ENCODE peak calls at places on chromosome 4, in five cellular contexts. H is K562, U is HCT116, S is GM12878, B is endothelial cell of umbilical vein. F is an unnamed sample.

GRCh38 chr4:20127626-20128025 is 124.1 kb upstream of the SLIT2 start:
- DNase-seq in H (no peak), U (no peak), S (no peak), B (no peak), F (no peak)

GRCh38 chr4:14841801-14842748 is 160.2 kb upstream of the CPEB2 start:
- DNase-seq in H (no peak), U (no peak), S (no peak), B (no peak), F (no peak)

GRCh38 chr4:70880739-70881138 is 21.4 kb upstream of the MOB1B start:
- DNase-seq in H (no peak), U (no peak), S (no peak), B (no peak), F (no peak)

GRCh38 chr4:61886180-61886579 is 686.1 kb downstream of the ADGRL3 start:
- DNase-seq in H (no peak), U (no peak), S (no peak), B (no peak), F (no peak)

GRCh38 chr4:86043755-86044592 is 315.9 kb downstream of the MAPK10 start:
- DNase-seq in H (peak; percentile 31), U (peak; percentile 37), S (no peak), B (peak; percentile 77), F (no peak)

GRCh38 chr4:184451726-184452125 is 22.6 kb downstream of the IRF2 start:
- DNase-seq in H (peak; percentile 27), U (no peak), S (no peak), B (no peak), F (no peak)

GRCh38 chr4:142516686-142517145 is 329.4 kb downstream of the INPP4B start:
- DNase-seq in H (no peak), U (no peak), S (no peak), B (no peak), F (no peak)

GRCh38 chr4:102606846-102607440 is 105.8 kb downstream of the NFKB1 start:
- DNase-seq in H (no peak), U (no peak), S (no peak), B (no peak), F (no peak)

GRCh38 chr4:156751486-156751885 is 220.1 kb downstream of the PDGFC start:
- DNase-seq in H (no peak), U (no peak), S (no peak), B (peak; percentile 65), F (no peak)

GRCh38 chr4:53855886-53856260 is 208.5 kb downstream of the CHIC2 start:
- DNase-seq in H (no peak), U (no peak), S (no peak), B (no peak), F (no peak)

GRCh38 chr4:72208421-72209075 is 176.7 kb downstream of the NPFFR2 start:
- DNase-seq in H (no peak), U (no peak), S (no peak), B (no peak), F (peak; percentile 53)

GRCh38 chr4:14716622-14717021 is 285.7 kb upstream of the CPEB2 start:
- DNase-seq in H (no peak), U (no peak), S (no peak), B (no peak), F (no peak)

GRCh38 chr4:155026715-155027114 is 181.7 kb upstream of the NPY2R start:
- DNase-seq in H (no peak), U (no peak), S (no peak), B (peak; percentile 89), F (no peak)

GRCh38 chr4:152679414-152680281 is at the start of gene TMEM154:
- DNase-seq in H (no peak), U (no peak), S (no peak), B (peak; percentile 75), F (no peak)
- TF ChIP-seq POLR2AphosphoS5 in H (no peak), U (no peak), S (peak; percentile 80), B (peak; percentile 92), F (no peak)

DNA sequence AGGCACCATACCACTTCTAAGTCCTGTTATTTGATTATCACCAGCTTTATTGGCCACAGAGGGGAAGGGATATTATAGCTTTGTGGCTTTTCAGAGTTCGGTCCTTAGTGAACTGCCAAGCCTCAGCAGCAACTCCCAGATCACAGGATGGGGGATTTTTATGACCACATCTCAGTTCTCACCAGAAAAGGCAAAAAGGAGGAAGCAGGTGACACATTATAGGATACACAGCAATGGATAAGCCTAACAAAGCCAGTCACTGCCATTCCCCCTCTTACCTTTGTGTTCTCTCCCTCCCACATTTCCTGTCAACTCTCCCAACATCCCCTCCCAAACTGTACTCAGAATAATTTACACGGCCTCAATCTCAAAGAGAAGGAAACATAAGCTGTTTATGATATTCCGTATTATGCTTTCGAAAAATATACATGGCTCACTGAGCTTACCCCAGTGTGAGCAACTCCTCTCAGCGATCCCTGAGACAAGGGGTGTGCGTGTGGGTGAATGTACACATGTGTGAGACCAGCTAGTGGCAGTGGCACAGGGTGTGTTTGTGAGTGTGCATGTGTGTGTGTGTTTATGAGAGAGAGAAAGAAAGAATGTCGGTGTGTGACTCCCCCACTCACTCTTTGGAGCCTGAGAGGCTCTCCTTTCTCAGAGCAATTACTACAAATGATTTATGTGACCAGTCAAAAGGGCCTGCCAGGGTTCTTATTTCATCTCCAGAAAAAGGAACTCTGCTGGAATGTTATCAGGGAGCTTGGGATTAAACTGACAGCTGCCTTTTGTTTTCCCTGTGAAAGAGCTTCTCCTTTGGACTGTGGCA is 143.0 kb downstream of the MGST2 start:
- DNase-seq in H (no peak), U (no peak), S (no peak), B (peak; percentile 81), F (no peak)
- H3K27ac ChIP-seq in H (no peak overlapping the region), U (no peak overlapping the region), S (no peak overlapping the region), B (peak overlapping the region; percentile 18), F (peak overlapping the region; percentile 49)

DNA sequence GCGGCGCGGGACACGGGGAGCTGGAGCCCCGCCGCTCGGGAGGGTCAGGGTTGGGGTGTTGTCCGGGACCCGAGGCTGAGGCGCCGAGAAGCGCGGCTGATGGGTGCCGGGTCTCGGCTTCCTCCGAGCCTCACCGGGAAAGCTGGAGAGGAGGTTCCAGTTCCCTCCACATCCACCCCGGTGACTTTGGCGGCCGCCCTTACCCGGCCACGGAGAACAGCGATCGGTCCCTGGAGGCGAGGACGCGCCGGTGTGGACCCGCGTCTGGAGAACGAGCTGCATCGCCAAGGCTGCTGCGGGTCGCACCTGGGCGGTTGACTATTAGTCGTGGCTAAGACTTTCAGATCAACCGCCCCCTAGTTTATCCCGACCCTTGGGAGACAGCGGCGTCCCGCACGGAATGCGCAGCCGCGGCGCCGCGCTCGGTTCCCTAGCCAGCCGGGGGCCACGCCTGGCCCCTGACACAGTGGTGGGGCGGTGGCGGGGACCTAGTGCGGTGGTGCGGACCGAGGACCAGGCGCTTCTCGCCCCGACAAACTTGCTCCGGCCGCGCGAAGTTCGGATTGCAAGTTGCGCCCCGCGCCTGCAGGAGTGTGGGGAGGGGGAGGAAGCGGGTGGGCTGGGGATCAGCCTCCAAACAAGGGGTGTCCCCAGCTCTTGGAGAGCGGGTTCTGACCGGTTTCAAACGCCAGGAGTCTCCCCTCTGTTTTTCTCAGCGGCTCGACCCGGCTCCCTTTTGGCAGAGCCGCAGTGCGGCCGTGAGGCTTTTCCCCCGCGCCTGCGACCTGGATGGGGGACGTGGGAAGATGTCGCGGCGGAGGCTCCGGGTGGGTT is 540 bp downstream of the FHDC1 start:
- DNase-seq in H (peak; percentile 44), U (no peak), S (no peak), B (peak; percentile 21), F (no peak)
- TF ChIP-seq EZH2 in H (no peak), U (peak; percentile 50), S (no peak), B (peak; percentile 55), F (peak; percentile 97)

GRCh38 chr4:137378393-137379290 is 153.7 kb downstream of the PCDH18 start:
- DNase-seq in H (no peak), U (no peak), S (no peak), B (no peak), F (no peak)

GRCh38 chr4:137375111-137375850 is 157.0 kb downstream of the PCDH18 start:
- DNase-seq in H (no peak), U (no peak), S (no peak), B (no peak), F (no peak)

GRCh38 chr4:137370699-137371098 is 161.6 kb downstream of the PCDH18 start:
- DNase-seq in H (no peak), U (no peak), S (no peak), B (no peak), F (no peak)

DNA sequence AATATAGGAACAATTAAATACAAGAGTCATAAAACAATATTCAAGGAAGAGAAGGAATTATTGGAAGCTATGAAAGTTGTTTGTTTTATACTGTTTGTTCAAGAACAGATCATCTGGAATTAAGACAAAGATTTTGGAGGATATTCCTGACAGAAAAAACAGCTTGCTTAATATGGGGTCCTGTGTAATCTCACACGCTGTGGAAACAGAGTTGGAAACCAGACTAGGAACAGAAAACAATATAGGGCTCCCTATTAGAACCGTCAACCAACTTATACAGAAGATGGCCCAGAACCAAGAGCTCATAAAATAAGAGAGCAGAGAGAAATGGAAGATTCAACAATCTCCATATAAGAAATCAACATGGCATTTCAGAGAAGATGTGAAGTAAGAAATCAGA is 156.0 kb downstream of the PCDH18 start:
- DNase-seq in H (no peak), U (no peak), S (no peak), B (no peak), F (no peak)
- TF ChIP-seq POLR2AphosphoS5 in H (no peak), U (no peak), S (no peak), B (no peak), F (no peak)

GRCh38 chr4:110636231-110636676 is 13.4 kb upstream of the PITX2 start:
- DNase-seq in H (no peak), U (peak; percentile 23), S (no peak), B (no peak), F (no peak)

GRCh38 chr4:110634320-110635154 is 11.7 kb upstream of the PITX2 start:
- DNase-seq in H (no peak), U (no peak), S (no peak), B (no peak), F (no peak)

GRCh38 chr4:110636677-110637407 is 14.0 kb upstream of the PITX2 start:
- DNase-seq in H (no peak), U (peak; percentile 57), S (no peak), B (no peak), F (no peak)

GRCh38 chr4:110633358-110634319 is 10.8 kb upstream of the PITX2 start:
- DNase-seq in H (no peak), U (no peak), S (no peak), B (no peak), F (no peak)

GRCh38 chr4:110635155-110635479 is 12.2 kb upstream of the PITX2 start:
- DNase-seq in H (no peak), U (no peak), S (no peak), B (no peak), F (no peak)
- H3K27ac ChIP-seq in H (no peak overlapping the region), U (no peak overlapping the region), S (no peak overlapping the region), B (no peak overlapping the region), F (peak overlapping the region; percentile 72)

DNA sequence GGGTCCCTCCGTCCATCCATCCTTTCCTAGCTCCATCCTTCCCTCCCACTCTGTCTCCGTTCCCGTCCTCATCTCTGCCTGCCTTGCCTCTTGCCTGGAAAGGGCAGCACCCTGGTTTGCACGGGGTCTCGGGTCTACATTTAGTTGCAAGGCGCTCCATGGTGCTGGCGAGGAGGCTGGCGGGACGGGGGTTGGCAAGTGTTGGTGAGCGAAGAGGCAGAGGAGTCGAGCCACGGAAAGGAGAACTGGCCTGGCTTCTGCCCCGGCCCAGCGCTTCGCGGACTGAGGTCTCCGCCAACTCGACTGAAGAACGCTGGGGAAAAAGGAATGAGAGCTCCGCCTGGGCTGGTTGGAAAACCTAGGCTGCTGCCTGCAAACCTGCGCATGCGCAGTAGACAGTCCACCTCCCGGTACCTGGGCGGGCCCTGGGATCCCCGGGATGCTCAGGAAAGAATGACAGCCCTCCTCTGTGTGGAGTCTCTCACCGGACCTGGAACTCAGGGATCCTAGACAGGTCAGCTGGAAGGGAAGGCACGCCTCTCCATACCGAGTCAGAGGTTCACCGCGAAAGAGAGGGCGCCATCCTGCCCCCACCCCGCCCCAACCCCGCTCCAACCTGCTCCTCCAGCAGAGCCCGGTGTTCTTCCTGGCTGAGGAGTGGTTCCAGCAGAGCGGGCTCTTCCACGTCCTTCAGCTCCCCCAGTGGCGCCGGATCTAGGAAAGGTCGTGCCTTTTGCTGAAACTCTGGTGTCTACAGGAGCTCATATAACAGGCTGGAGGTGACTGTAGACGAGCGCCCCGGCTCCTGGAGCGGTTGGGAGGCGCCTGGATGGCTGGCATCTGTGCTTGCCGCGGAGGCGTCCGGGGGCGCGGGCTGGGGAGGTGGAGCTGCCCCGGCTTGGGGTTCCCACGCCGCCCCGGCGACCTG is 6.0 kb downstream of the FRG2 start:
- DNase-seq in H (peak; percentile 56), U (no peak), S (no peak), B (no peak), F (no peak)
- TF ChIP-seq EZH2 in H (no peak), U (no peak), S (no peak), B (peak; percentile 59), F (no peak)

F was measured in SK-N-MC.